ENCODE peak calls at places on chromosome 12, in five cellular contexts. G is neural progenitor cell, X is lung, V is A549, B is OCI-LY7. Z is an unnamed sample.

GRCh38 chr12:32907898-32908476 is 11.4 kb upstream of the PKP2 start:
- DNase-seq in X (no peak), B (no peak), V (no peak), G (no peak), Z (no peak)

GRCh38 chr12:12899530-12900380 is 8.4 kb downstream of the GPRC5A start:
- DNase-seq in B (no peak), G (no peak), V (peak; percentile 76), X (no peak), Z (peak; percentile 81)

GRCh38 chr12:89140580-89141236 is 211.6 kb downstream of the DUSP6 start:
- DNase-seq in B (no peak), G (no peak), V (no peak), X (no peak), Z (peak; percentile 63)

GRCh38 chr12:58920102-58920955 is at the start of gene LRIG3:
- DNase-seq in G (peak; percentile 92), V (peak; percentile 90), X (peak; percentile 89), B (no peak), Z (peak; percentile 93)

GRCh38 chr12:104835317-104835716 is 122.8 kb downstream of the SLC41A2 start:
- DNase-seq in G (no peak), V (no peak), X (no peak), B (no peak), Z (no peak)

GRCh38 chr12:8609061-8609570 is 3.5 kb downstream of the AICDA start:
- DNase-seq in G (peak; percentile 56), V (peak; percentile 60), X (no peak), B (peak; percentile 67), Z (no peak)

GRCh38 chr12:115468087-115468510 is 784.1 kb upstream of the TBX3 start:
- DNase-seq in G (no peak), X (no peak), V (peak; percentile 53), B (no peak), Z (no peak)

GRCh38 chr12:71135812-71136176 is 22.0 kb downstream of the TSPAN8 start:
- DNase-seq in X (no peak), V (no peak), G (peak; percentile 9), B (no peak), Z (no peak)

GRCh38 chr12:128114485-128114884 is 152.5 kb upstream of the TMEM132C start:
- DNase-seq in B (no peak), G (no peak), V (no peak), X (no peak), Z (no peak)

GRCh38 chr12:47736216-47736615 is 10.9 kb upstream of the ENDOU start:
- DNase-seq in B (no peak), G (no peak), X (no peak), V (no peak), Z (no peak)

GRCh38 chr12:27999521-27999920 is 27.0 kb upstream of the PTHLH start:
- DNase-seq in X (no peak), V (no peak), B (no peak), G (no peak), Z (no peak)

GRCh38 chr12:91774471-91774921 is 371.1 kb downstream of the BTG1 start:
- DNase-seq in G (no peak), V (peak; percentile 10), X (no peak), B (no peak), Z (no peak)

GRCh38 chr12:126627596-126627995 is 1562.4 kb downstream of the AACS start:
- DNase-seq in G (no peak), B (no peak), V (no peak), X (no peak), Z (no peak)

GRCh38 chr12:24894869-24895268 is 54.0 kb downstream of the BCAT1 start:
- DNase-seq in B (no peak), X (no peak), G (no peak), V (no peak), Z (no peak)

GRCh38 chr12:96194901-96195844 is 998 bp downstream of the ELK3 start:
- DNase-seq in X (peak; percentile 53), G (peak; percentile 56), B (peak; percentile 84), V (peak; percentile 82), Z (peak; percentile 76)

GRCh38 chr12:39431797-39432196 is 11.1 kb downstream of the KIF21A start:
- DNase-seq in V (no peak), B (no peak), G (no peak), X (no peak), Z (no peak)

GRCh38 chr12:82574191-82574590 is 112.5 kb upstream of the TMTC2 start:
- DNase-seq in X (no peak), V (no peak), B (no peak), G (no peak), Z (no peak)

GRCh38 chr12:4164591-4165558 is 108.7 kb upstream of the CCND2 start:
- DNase-seq in B (no peak), X (no peak), V (no peak), G (peak; percentile 66), Z (no peak)

GRCh38 chr12:42278116-42278485 is 40.1 kb upstream of the YAF2 start:
- DNase-seq in V (no peak), X (no peak), G (no peak), B (no peak), Z (no peak)

GRCh38 chr12:91866566-91866965 is 279.1 kb downstream of the BTG1 start:
- DNase-seq in G (no peak), X (no peak), V (no peak), B (no peak), Z (no peak)

GRCh38 chr12:76820888-76821482 is 57.1 kb downstream of the ZDHHC17 start:
- DNase-seq in X (no peak), G (peak; percentile 69), B (peak; percentile 3), V (peak; percentile 52), Z (no peak)

GRCh38 chr12:34291426-34291901 is 269.2 kb downstream of the ALG10 start:
- DNase-seq in V (no peak), G (no peak), B (no peak), X (no peak), Z (no peak)
- H3K9me3 ChIP-seq in V (no peaks in the 10 kb centered on the region), G (no peaks in the 10 kb centered on the region), B (no peaks in the 10 kb centered on the region), X (peaks cover 37% of the 10 kb centered on the region), Z (no peaks in the 10 kb centered on the region)

GRCh38 chr12:113134521-113134951 is 1.0 kb downstream of the RASAL1 start:
- DNase-seq in G (no peak), V (no peak), X (no peak), B (peak; percentile 57), Z (no peak)
- H3K4me3 ChIP-seq in G (no peak overlapping the region), V (no peak overlapping the region), X (no peak overlapping the region), B (peak overlapping the region; percentile 90), Z (no peak overlapping the region)

DNA sequence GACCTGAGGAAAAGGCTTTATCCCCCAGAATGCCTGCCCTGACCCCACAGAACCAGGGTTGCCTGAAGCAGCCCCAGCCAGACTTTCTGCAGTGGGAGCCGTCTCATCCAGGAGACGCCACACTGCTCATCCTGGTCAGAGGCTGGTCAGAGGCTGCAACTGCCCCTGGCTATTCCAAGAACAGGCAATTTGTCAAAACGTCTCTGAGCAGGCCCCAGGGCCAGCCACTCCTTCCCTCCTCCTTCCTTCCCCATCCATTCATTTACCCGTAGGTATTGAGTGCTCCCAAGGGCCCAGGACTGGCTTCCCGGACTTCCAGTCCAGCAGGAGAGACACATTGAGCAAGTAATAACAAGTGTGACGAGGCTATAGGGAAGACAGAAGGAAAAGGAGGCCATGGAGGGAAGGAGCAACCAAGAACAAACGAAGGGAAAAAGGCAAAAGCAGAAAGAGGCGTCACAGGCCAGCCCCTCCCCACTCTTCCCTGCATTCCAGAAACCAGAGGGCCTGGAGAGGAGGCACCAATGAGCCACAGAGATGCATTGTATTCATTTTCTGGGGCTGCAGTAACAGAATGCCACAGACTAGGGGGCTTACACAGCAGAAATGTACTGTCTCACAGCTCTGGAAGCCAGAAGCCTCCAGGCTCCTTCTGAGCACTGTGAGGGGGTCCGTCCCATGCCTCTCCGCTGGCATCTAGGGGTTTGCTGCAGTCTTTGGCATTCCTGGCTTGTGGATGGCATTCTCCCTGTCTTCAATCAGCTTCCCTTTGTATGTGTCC is 21.0 kb upstream of the CD9 start:
- DNase-seq in V (no peak), G (peak; percentile 76), B (no peak), X (no peak), Z (no peak)
- H3K27ac ChIP-seq in V (no peak overlapping the region), G (no peak overlapping the region), B (no peak overlapping the region), X (no peak overlapping the region), Z (peak overlapping the region; percentile 64)

DNA sequence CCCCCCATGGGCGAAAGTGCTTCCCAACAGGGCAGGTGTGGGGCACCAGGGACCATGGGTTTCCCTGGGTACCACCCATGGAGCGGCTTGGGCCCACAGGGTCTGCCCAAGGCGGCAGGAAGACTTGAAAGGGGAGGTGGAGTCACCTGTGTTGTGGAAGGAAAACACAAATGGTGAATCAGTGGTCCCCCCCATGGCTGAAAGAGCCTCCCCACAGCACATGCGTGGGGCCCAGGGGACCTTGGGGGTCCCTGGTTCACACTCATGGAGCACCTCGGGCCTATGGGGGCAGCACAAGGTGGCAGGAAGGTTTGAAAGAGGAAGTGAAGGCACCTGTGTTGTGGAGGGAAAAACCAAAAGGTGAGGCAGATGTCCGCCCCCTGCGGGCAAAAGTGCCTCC is 581.9 kb downstream of the ALG10 start:
- DNase-seq in G (no peak), X (no peak), V (no peak), B (no peak), Z (no peak)
- H3K9me3 ChIP-seq in G (no peaks in the 10 kb centered on the region), X (peaks cover 87% of the 10 kb centered on the region), V (no peaks in the 10 kb centered on the region), B (no peaks in the 10 kb centered on the region), Z (peaks cover 5% of the 10 kb centered on the region)

GRCh38 chr12:6321905-6322304 is 11.4 kb downstream of the PLEKHG6 start:
- DNase-seq in V (no peak), X (no peak), G (no peak), B (no peak), Z (no peak)

GRCh38 chr12:6322352-6322751 is 11.9 kb downstream of the PLEKHG6 start:
- DNase-seq in B (no peak), G (no peak), X (no peak), V (no peak), Z (no peak)

GRCh38 chr12:6323995-6324711 is 13.7 kb downstream of the PLEKHG6 start:
- DNase-seq in X (no peak), V (peak; percentile 6), G (no peak), B (no peak), Z (no peak)

GRCh38 chr12:6322969-6323339 is 12.5 kb downstream of the PLEKHG6 start:
- DNase-seq in B (no peak), X (no peak), G (no peak), V (no peak), Z (no peak)

GRCh38 chr12:6323340-6323994 is 13.0 kb downstream of the PLEKHG6 start:
- DNase-seq in V (peak; percentile 92), B (peak; percentile 77), G (peak; percentile 81), X (peak; percentile 58), Z (peak; percentile 73)
- H3K4me3 ChIP-seq in V (peak overlapping the region; percentile 11), B (peak overlapping the region; percentile 34), G (no peak overlapping the region), X (no peak overlapping the region), Z (peak overlapping the region; percentile 23)

GRCh38 chr12:52907092-52907810 is 2.4 kb upstream of the KRT8 start:
- DNase-seq in B (no peak), G (no peak), X (peak; percentile 72), V (peak; percentile 70), Z (no peak)
- H3K27ac ChIP-seq in B (no peak overlapping the region), G (no peak overlapping the region), X (no peak overlapping the region), V (peak overlapping the region; percentile 99), Z (no peak overlapping the region)